ENCODE peak calls at places on chromosome 3, in six cellular contexts. S, Q, T, G, M and Z are unnamed samples.

GRCh38 chr3:131714585-131715220 is 211.9 kb upstream of the MRPL3 start:
- DNase-seq in Q (no peak), M (no peak), G (no peak), S (no peak), T (no peak), Z (no peak)

GRCh38 chr3:40243056-40243455 is 66.5 kb upstream of the EIF1B start:
- DNase-seq in M (no peak), S (no peak), G (no peak), Q (no peak), T (no peak), Z (no peak)

GRCh38 chr3:185460719-185461350 is 38.0 kb downstream of the TMEM41A start:
- DNase-seq in Q (no peak), G (no peak), S (peak; percentile 75), M (no peak), T (no peak), Z (no peak)

GRCh38 chr3:81218023-81218422 is 543.4 kb downstream of the GBE1 start:
- DNase-seq in Q (no peak), S (peak; percentile 73), T (no peak), G (no peak), M (no peak), Z (peak; percentile 9)

GRCh38 chr3:177427096-177427495 is 229.8 kb upstream of the TBL1XR1 start:
- DNase-seq in T (no peak), G (no peak), M (no peak), Q (peak; percentile 46), S (no peak), Z (no peak)

GRCh38 chr3:58638586-58638985 is 28.0 kb downstream of the FAM3D start:
- DNase-seq in S (no peak), Q (no peak), T (no peak), G (no peak), M (no peak), Z (no peak)

GRCh38 chr3:56683122-56683817 is at the start of gene TASOR:
- DNase-seq in G (peak; percentile 76), Q (peak; percentile 85), M (peak; percentile 78), T (peak; percentile 77), S (peak; percentile 85), Z (peak; percentile 37)

GRCh38 chr3:23549148-23549910 is 256.4 kb upstream of the UBE2E1 start:
- DNase-seq in G (no peak), M (no peak), Q (no peak), T (no peak), S (peak; percentile 55), Z (no peak)

GRCh38 chr3:67819447-67819846 is 165.0 kb upstream of the SUCLG2 start:
- DNase-seq in T (no peak), S (peak; percentile 3), M (no peak), G (no peak), Q (no peak), Z (peak; percentile 11)

GRCh38 chr3:119598410-119599098 is 869 bp downstream of the PLA1A start:
- DNase-seq in Q (no peak), M (no peak), S (no peak), T (no peak), G (no peak), Z (no peak)

GRCh38 chr3:4846529-4846928 is 132.7 kb upstream of the BHLHE40 start:
- DNase-seq in Q (no peak), G (no peak), T (no peak), S (no peak), M (no peak), Z (no peak)

GRCh38 chr3:197083486-197083885 is 53.9 kb upstream of the MELTF start:
- DNase-seq in M (no peak), S (peak; percentile 65), T (no peak), Q (no peak), G (no peak), Z (no peak)

GRCh38 chr3:24678021-24678420 is 183.4 kb upstream of the THRB start:
- DNase-seq in Q (no peak), T (no peak), S (no peak), M (no peak), G (no peak), Z (no peak)

GRCh38 chr3:141915016-141915415 is 38.6 kb downstream of the ATP1B3 start:
- DNase-seq in G (no peak), T (no peak), S (no peak), M (no peak), Q (no peak), Z (no peak)

GRCh38 chr3:25043757-25044156 is 384.3 kb upstream of the RARB start:
- DNase-seq in S (no peak), M (no peak), Q (no peak), T (no peak), G (no peak), Z (no peak)

GRCh38 chr3:194840661-194841514 is 155.2 kb downstream of the FAM43A start:
- DNase-seq in Q (no peak), G (no peak), T (no peak), S (peak; percentile 75), M (no peak), Z (no peak)

GRCh38 chr3:38800511-38800910 is 15.5 kb downstream of the SCN10A start:
- DNase-seq in G (no peak), Q (no peak), M (no peak), T (no peak), S (no peak), Z (no peak)

GRCh38 chr3:79491029-79491634 is 276.7 kb downstream of the ROBO1 start:
- DNase-seq in M (no peak), Q (no peak), G (no peak), T (no peak), S (no peak), Z (no peak)

GRCh38 chr3:195753609-195754008 is 32.8 kb downstream of the MUC20 start:
- DNase-seq in G (no peak), M (no peak), S (no peak), T (no peak), Q (no peak), Z (no peak)

GRCh38 chr3:23702198-23702597 is 103.6 kb upstream of the UBE2E1 start:
- DNase-seq in Q (no peak), S (peak; percentile 83), T (no peak), M (no peak), G (no peak), Z (no peak)

GRCh38 chr3:13122101-13123055 is 49.1 kb upstream of the IQSEC1 start:
- DNase-seq in Q (no peak), T (no peak), S (no peak), M (no peak), G (no peak), Z (no peak)

GRCh38 chr3:58626841-58627579 is 39.6 kb downstream of the FAM3D start:
- DNase-seq in S (no peak), Q (no peak), M (no peak), T (no peak), G (no peak), Z (no peak)

GRCh38 chr3:71218508-71218907 is 365.0 kb downstream of the FOXP1 start:
- DNase-seq in M (no peak), Q (no peak), S (no peak), T (no peak), G (no peak), Z (no peak)

GRCh38 chr3:11907667-11908660 is 61.3 kb upstream of the TAMM41 start:
- DNase-seq in G (no peak), T (no peak), S (no peak), M (no peak), Q (no peak), Z (no peak)

GRCh38 chr3:9384141-9384828 is 13.1 kb upstream of the SETD5 start:
- DNase-seq in T (no peak), S (no peak), G (no peak), Q (no peak), M (no peak), Z (no peak)
- H3K27ac ChIP-seq in T (no peak overlapping the region), S (no peak overlapping the region), G (no peak overlapping the region), Q (no peak overlapping the region), M (no peak overlapping the region), Z (no peak overlapping the region)

DNA sequence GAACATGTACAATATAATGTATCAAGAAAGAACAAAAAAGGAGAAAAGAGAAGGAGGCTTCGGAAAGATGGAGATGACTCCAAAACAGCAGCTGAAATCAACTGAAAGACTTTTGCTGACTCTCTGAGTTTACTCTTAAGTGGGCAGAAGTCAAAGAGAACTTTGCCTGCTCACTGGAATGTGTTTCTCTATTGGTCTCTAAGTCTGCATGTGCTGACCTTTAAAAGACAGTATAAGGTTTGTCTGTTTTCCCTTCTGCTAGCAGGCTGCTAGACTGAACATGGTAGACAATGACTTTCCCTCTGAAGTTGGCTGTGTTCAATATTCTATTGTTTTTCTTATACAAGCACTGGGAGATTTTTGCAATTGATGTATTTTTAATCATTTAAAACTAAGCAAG is 7.2 kb upstream of the MAP4 start:
- DNase-seq in Q (no peak), G (no peak), T (no peak), M (no peak), S (no peak), Z (no peak)
- H3K27ac ChIP-seq in Q (no peak overlapping the region), G (no peak overlapping the region), T (no peak overlapping the region), M (no peak overlapping the region), S (no peak overlapping the region), Z (no peak overlapping the region)

DNA sequence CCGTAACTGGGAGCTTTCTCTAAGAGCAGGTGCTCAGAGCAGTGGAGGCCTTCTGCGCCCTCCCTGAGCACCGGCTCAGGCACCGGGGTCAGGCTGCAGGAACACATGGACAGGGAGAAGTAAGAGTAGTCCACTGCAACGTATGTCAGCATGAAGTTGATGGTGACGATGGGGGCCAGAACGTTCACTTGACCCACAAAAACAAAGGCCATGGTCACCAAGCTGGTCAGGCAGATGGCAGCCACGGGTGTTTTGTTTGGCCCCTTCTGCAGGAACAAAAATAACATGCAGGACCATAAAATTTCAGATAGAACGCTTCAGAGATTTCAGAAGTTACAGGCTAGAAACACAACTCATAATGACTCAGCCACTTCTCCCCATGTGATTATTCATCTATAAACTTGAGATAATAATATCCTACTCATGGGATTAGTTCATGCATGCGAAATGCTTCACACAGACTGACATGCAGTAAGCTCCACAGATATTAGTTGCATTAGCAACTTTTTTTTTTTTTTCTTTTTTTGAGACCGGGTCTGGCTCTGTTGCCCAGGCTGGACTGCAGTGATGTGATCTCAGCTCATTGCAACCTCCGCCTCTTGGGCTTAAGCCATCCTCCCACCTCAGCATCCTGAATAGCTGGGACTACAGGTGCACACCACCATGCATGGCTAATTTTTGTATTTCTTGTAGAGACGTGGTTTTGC is 52.2 kb upstream of the HEG1 start:
- DNase-seq in M (no peak), Q (no peak), G (no peak), S (peak; percentile 69), T (no peak), Z (no peak)
- H3K27ac ChIP-seq in M (no peak overlapping the region), Q (no peak overlapping the region), G (no peak overlapping the region), S (peak overlapping the region; percentile 76), T (no peak overlapping the region), Z (no peak overlapping the region)

GRCh38 chr3:181660337-181660736 is 51.4 kb upstream of the SOX2 start:
- DNase-seq in M (no peak), G (no peak), Q (no peak), T (no peak), S (no peak), Z (no peak)
- H3K27ac ChIP-seq in M (no peak overlapping the region), G (no peak overlapping the region), Q (no peak overlapping the region), T (no peak overlapping the region), S (no peak overlapping the region), Z (no peak overlapping the region)

GRCh38 chr3:153285194-153285641 is 123.2 kb downstream of the RAP2B start:
- DNase-seq in M (no peak), Q (no peak), G (no peak), S (peak; percentile 35), T (no peak), Z (no peak)
- H3K27ac ChIP-seq in M (no peak overlapping the region), Q (no peak overlapping the region), G (no peak overlapping the region), S (peak overlapping the region; percentile 19), T (peak overlapping the region; percentile 73), Z (no peak overlapping the region)